ENCODE peak calls at places on chromosomes 6 and 20, in eight cellular contexts. One of them, this sample, is unnamed.
A peak's percentile ranks its signal among the peaks of the same experiment; 100 is the strongest.

GRCh38 chr20:40085513-40085912 is 603.5 kb downstream of the MAFB start:
- DNase-seq in SK-N-SH: no peak
- DNase-seq in IMR-90: no peak
- DNase-seq in K562: no peak
- DNase-seq in H1: no peak
- DNase-seq in HepG2: no peak
- DNase-seq in A549: no peak
- DNase-seq in GM12878: no peak
- DNase-seq in this sample: no peak

GRCh38 chr6:16727996-16728395 is 33.3 kb downstream of the ATXN1 start:
- DNase-seq in H1: no peak
- DNase-seq in HepG2: peak; percentile 76
- DNase-seq in A549: no peak
- DNase-seq in GM12878: no peak
- DNase-seq in SK-N-SH: no peak
- DNase-seq in IMR-90: no peak
- DNase-seq in K562: no peak
- DNase-seq in this sample: no peak

GRCh38 chr6:93366506-93366905 is 52.9 kb downstream of the EPHA7 start:
- DNase-seq in IMR-90: no peak
- DNase-seq in HepG2: no peak
- DNase-seq in GM12878: no peak
- DNase-seq in K562: no peak
- DNase-seq in H1: no peak
- DNase-seq in A549: no peak
- DNase-seq in SK-N-SH: no peak
- DNase-seq in this sample: no peak

GRCh38 chr6:166598441-166599138 is 12.1 kb upstream of the RAMACL start:
- DNase-seq in IMR-90: peak; percentile 97
- DNase-seq in H1: no peak
- DNase-seq in K562: no peak
- DNase-seq in GM12878: no peak
- DNase-seq in A549: no peak
- DNase-seq in HepG2: no peak
- DNase-seq in SK-N-SH: no peak
- DNase-seq in this sample: no peak

GRCh38 chr20:58574469-58574868 is 59.3 kb upstream of the APCDD1L start:
- DNase-seq in K562: no peak
- DNase-seq in IMR-90: no peak
- DNase-seq in HepG2: no peak
- DNase-seq in H1: no peak
- DNase-seq in GM12878: no peak
- DNase-seq in A549: no peak
- DNase-seq in SK-N-SH: no peak
- DNase-seq in this sample: no peak

GRCh38 chr20:46648903-46649649 is 2.2 kb downstream of the SLC13A3 start:
- DNase-seq in GM12878: no peak
- DNase-seq in H1: no peak
- DNase-seq in K562: peak; percentile 90
- DNase-seq in IMR-90: no peak
- DNase-seq in A549: no peak
- DNase-seq in HepG2: peak; percentile 68
- DNase-seq in SK-N-SH: no peak
- DNase-seq in this sample: no peak

GRCh38 chr6:17490724-17491123 is 97.3 kb downstream of the CAP2 start:
- DNase-seq in HepG2: no peak
- DNase-seq in K562: no peak
- DNase-seq in H1: no peak
- DNase-seq in A549: no peak
- DNase-seq in IMR-90: no peak
- DNase-seq in SK-N-SH: no peak
- DNase-seq in GM12878: no peak
- DNase-seq in this sample: no peak

GRCh38 chr6:118551063-118551672 is 3.1 kb downstream of the PLN start:
- DNase-seq in SK-N-SH: peak; percentile 41
- DNase-seq in GM12878: no peak
- DNase-seq in A549: peak; percentile 47
- DNase-seq in H1: no peak
- DNase-seq in HepG2: peak; percentile 44
- DNase-seq in IMR-90: peak; percentile 79
- DNase-seq in K562: peak; percentile 42
- DNase-seq in this sample: no peak

GRCh38 chr6:85404497-85405174 is 45.2 kb upstream of the NT5E start:
- DNase-seq in A549: peak; percentile 90
- DNase-seq in GM12878: no peak
- DNase-seq in SK-N-SH: no peak
- DNase-seq in H1: no peak
- DNase-seq in IMR-90: peak; percentile 95
- DNase-seq in HepG2: peak; percentile 82
- DNase-seq in K562: no peak
- DNase-seq in this sample: no peak

GRCh38 chr20:8996817-8997512 is 71.9 kb upstream of the PLCB4 start:
- DNase-seq in K562: no peak
- DNase-seq in HepG2: no peak
- DNase-seq in H1: no peak
- DNase-seq in IMR-90: no peak
- DNase-seq in SK-N-SH: no peak
- DNase-seq in GM12878: no peak
- DNase-seq in A549: no peak
- DNase-seq in this sample: no peak

GRCh38 chr6:53854843-53855567 is 60.2 kb downstream of the LRRC1 start:
- DNase-seq in A549: peak; percentile 6
- DNase-seq in HepG2: peak; percentile 91
- DNase-seq in K562: no peak
- DNase-seq in GM12878: peak; percentile 44
- DNase-seq in IMR-90: no peak
- DNase-seq in H1: no peak
- DNase-seq in SK-N-SH: no peak
- DNase-seq in this sample: no peak

GRCh38 chr6:36688534-36689075 is 9.0 kb upstream of the RAB44 start:
- DNase-seq in SK-N-SH: no peak
- DNase-seq in A549: no peak
- DNase-seq in GM12878: no peak
- DNase-seq in H1: no peak
- DNase-seq in K562: no peak
- DNase-seq in IMR-90: peak; percentile 50
- DNase-seq in HepG2: no peak
- DNase-seq in this sample: no peak

GRCh38 chr20:58084966-58085365 is 143.5 kb downstream of the ANKRD60 start:
- DNase-seq in H1: no peak
- DNase-seq in GM12878: no peak
- DNase-seq in K562: no peak
- DNase-seq in HepG2: no peak
- DNase-seq in A549: peak; percentile 44
- DNase-seq in SK-N-SH: no peak
- DNase-seq in IMR-90: no peak
- DNase-seq in this sample: no peak

GRCh38 chr6:116059713-116060571 is 749 bp downstream of the FRK start:
- DNase-seq in H1: no peak
- DNase-seq in SK-N-SH: no peak
- DNase-seq in IMR-90: no peak
- DNase-seq in HepG2: peak; percentile 42
- DNase-seq in A549: no peak
- DNase-seq in GM12878: peak; percentile 62
- DNase-seq in K562: peak; percentile 30
- DNase-seq in this sample: no peak

GRCh38 chr6:80142586-80142985 is 36.1 kb downstream of the BCKDHB start:
- DNase-seq in SK-N-SH: no peak
- DNase-seq in K562: no peak
- DNase-seq in IMR-90: peak; percentile 19
- DNase-seq in H1: no peak
- DNase-seq in HepG2: no peak
- DNase-seq in GM12878: no peak
- DNase-seq in A549: no peak
- DNase-seq in this sample: no peak

GRCh38 chr6:80144753-80145152 is 38.3 kb downstream of the BCKDHB start:
- DNase-seq in K562: no peak
- DNase-seq in IMR-90: no peak
- DNase-seq in H1: no peak
- DNase-seq in SK-N-SH: no peak
- DNase-seq in GM12878: no peak
- DNase-seq in HepG2: no peak
- DNase-seq in A549: no peak
- DNase-seq in this sample: no peak

GRCh38 chr6:80145509-80145908 is 39.0 kb downstream of the BCKDHB start:
- DNase-seq in GM12878: no peak
- DNase-seq in HepG2: no peak
- DNase-seq in K562: no peak
- DNase-seq in SK-N-SH: no peak
- DNase-seq in A549: no peak
- DNase-seq in IMR-90: no peak
- DNase-seq in H1: no peak
- DNase-seq in this sample: no peak

GRCh38 chr6:80145921-80146320 is 39.5 kb downstream of the BCKDHB start:
- DNase-seq in GM12878: no peak
- DNase-seq in IMR-90: no peak
- DNase-seq in H1: no peak
- DNase-seq in A549: no peak
- DNase-seq in K562: no peak
- DNase-seq in HepG2: no peak
- DNase-seq in SK-N-SH: no peak
- DNase-seq in this sample: no peak

DNA sequence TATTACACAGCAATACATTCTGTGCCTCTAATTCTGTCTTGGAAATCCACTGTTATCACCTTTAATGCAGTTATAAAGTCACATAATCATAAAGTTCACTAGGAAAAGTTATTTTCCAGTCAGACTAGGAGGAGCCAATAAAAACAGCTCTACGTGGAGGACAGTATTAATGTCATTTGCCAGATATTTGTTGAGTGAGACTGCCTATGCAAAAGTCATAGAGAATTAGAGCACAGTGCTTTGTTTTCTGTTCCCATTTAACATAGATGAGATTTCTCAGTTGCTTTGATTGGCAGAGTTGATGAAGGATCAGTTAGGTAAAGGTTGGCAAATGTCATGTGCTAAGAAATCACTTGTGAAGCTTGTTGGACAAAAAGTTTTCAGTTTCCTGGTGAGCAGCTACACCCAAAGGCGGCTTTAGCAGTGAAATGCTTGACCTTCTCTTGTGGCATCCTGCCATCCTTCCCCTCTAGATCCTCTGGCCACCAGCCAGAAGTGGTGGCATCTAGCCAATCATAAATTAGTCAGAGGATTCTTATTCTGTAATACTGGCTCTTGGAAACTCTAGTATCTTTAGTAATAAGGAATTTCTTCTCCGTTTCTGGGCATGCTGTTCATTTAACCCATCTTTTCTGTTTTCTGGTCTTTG is 37.0 kb downstream of the BCKDHB start:
- DNase-seq in SK-N-SH: peak; percentile 3
- DNase-seq in K562: no peak
- DNase-seq in GM12878: no peak
- DNase-seq in HepG2: no peak
- DNase-seq in A549: peak; percentile 41
- DNase-seq in IMR-90: peak; percentile 85
- DNase-seq in H1: no peak
- DNase-seq in this sample: no peak
- TF ChIP-seq USF2 in SK-N-SH: no peak
- TF ChIP-seq USF2 in K562: no peak
- TF ChIP-seq USF2 in GM12878: no peak
- TF ChIP-seq USF2 in HepG2: no peak
- TF ChIP-seq USF2 in A549: no peak
- TF ChIP-seq USF2 in IMR-90: no peak
- TF ChIP-seq USF2 in H1: no peak
- TF ChIP-seq USF2 in this sample: no peak

DNA sequence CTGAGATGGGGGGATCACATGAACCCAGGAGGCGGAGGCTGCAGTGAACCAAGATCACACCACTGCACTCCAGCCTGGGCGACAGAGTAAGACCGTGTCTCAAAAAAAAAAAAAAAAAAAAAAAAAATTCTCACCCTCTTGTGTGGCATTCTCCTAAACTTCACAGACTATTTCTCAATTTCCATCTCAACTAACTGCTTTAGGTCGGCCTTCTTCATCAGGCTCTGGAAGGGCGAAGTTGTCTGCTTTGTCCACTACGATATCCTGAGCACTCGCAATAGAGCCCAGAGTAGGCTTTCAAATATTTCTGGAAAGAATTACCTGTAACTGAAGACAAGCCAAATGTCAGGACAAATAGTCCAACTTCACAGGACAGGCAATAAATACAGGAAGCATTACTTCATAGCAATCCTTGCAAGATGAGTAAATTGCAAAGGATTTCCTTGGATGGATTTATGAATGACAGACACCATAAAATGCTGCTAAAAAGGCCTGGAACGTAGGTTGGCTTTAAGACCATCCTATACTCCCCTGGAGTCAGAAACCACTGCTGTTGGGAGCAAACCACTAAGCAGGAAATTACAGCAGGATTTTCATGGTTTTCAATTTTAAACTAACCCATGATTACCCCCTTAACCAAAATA is 116.3 kb upstream of the SLC2A12 start:
- DNase-seq in SK-N-SH: no peak
- DNase-seq in A549: no peak
- DNase-seq in K562: no peak
- DNase-seq in GM12878: no peak
- DNase-seq in IMR-90: peak; percentile 61
- DNase-seq in H1: no peak
- DNase-seq in HepG2: no peak
- DNase-seq in this sample: no peak
- TF ChIP-seq USF2 in SK-N-SH: no peak
- TF ChIP-seq USF2 in A549: no peak
- TF ChIP-seq USF2 in K562: no peak
- TF ChIP-seq USF2 in GM12878: no peak
- TF ChIP-seq USF2 in IMR-90: no peak
- TF ChIP-seq USF2 in H1: no peak
- TF ChIP-seq USF2 in HepG2: no peak
- TF ChIP-seq USF2 in this sample: no peak

DNA sequence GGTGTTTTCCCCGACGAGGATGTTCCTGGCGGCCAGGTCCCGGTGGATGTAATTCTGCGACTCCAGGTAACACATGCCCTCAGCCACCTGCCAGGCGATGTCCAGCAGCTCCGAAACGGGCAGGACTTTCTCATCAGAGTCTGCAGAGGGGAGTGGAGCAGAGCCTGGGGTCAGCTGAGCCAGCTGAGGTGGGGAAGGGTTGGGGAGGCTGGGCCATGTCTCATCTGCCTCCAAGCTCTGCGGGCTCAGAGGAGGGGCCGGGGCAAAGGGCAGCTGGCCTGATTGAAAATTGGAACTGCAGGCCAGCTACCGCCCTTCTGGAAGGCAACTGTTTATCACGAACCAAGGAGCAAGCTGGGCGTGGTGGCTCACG is 6.4 kb downstream of the PTK6 start:
- DNase-seq in A549: no peak
- DNase-seq in K562: no peak
- DNase-seq in GM12878: no peak
- DNase-seq in HepG2: no peak
- DNase-seq in H1: no peak
- DNase-seq in SK-N-SH: peak; percentile 23
- DNase-seq in IMR-90: no peak
- DNase-seq in this sample: no peak
- TF ChIP-seq USF2 in A549: no peak
- TF ChIP-seq USF2 in K562: no peak
- TF ChIP-seq USF2 in GM12878: no peak
- TF ChIP-seq USF2 in HepG2: no peak
- TF ChIP-seq USF2 in H1: no peak
- TF ChIP-seq USF2 in SK-N-SH: no peak
- TF ChIP-seq USF2 in IMR-90: no peak
- TF ChIP-seq USF2 in this sample: no peak

DNA sequence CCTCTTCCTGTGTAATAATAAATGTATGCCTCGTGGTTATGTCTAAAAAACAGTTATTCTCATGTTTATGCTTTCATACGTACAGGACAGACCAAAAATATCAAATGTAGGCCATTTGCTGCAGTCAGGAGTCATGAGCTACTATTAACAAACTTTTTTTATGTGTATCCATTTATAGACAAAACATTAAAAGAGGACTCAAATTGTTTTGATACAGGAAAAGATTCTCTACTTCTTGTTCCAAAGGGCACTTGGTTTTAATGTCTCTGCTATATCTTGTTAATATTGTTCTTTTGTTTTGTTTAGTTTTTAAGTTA is 155.2 kb downstream of the ZDHHC14 start:
- DNase-seq in SK-N-SH: no peak
- DNase-seq in GM12878: no peak
- DNase-seq in H1: no peak
- DNase-seq in HepG2: no peak
- DNase-seq in A549: no peak
- DNase-seq in IMR-90: no peak
- DNase-seq in K562: no peak
- DNase-seq in this sample: no peak
- TF ChIP-seq USF2 in SK-N-SH: no peak
- TF ChIP-seq USF2 in GM12878: no peak
- TF ChIP-seq USF2 in H1: no peak
- TF ChIP-seq USF2 in HepG2: no peak
- TF ChIP-seq USF2 in A549: no peak
- TF ChIP-seq USF2 in IMR-90: no peak
- TF ChIP-seq USF2 in K562: no peak
- TF ChIP-seq USF2 in this sample: no peak